ENCODE peak calls at places on chromosomes 13 and 19, in seven cellular contexts. X is right atrium auricular region; R is left lung; A is CD4-positive, CD25-positive, alpha-beta regulatory T cell; D is left ventricle myocardium inferior; Q is hepatocyte; B is psoas muscle. Z is an unnamed sample.
A peak's percentile ranks its signal among the peaks of the same experiment; 100 is the strongest.

GRCh38 chr13:65841156-65841555 is 1389.0 kb downstream of the PCDH9 start:
- DNase-seq in X (no peak), R (no peak), A (no peak), D (no peak), Q (no peak), B (no peak), Z (no peak)

GRCh38 chr19:37817180-37817911 is 38.0 kb upstream of the ZNF573 start:
- DNase-seq in X (peak; percentile 66), R (peak; percentile 84), A (peak; percentile 20), D (peak; percentile 86), Q (peak; percentile 78), B (peak; percentile 82), Z (no peak)

GRCh38 chr13:95256086-95256485 is 45.2 kb downstream of the ABCC4 start:
- DNase-seq in X (no peak), R (no peak), A (no peak), D (no peak), Q (no peak), B (no peak), Z (no peak)

GRCh38 chr19:8005534-8006256 is at the start of gene ELAVL1:
- DNase-seq in X (peak; percentile 85), R (peak; percentile 94), A (peak; percentile 89), D (peak; percentile 92), Q (peak; percentile 97), B (peak; percentile 95), Z (peak; percentile 91)

GRCh38 chr13:80871481-80871880 is 530.6 kb upstream of the SPRY2 start:
- DNase-seq in X (no peak), R (no peak), A (no peak), D (no peak), Q (no peak), B (no peak), Z (no peak)

GRCh38 chr13:48808689-48809088 is 155.0 kb downstream of the CYSLTR2 start:
- DNase-seq in X (no peak), R (no peak), A (no peak), D (no peak), Q (peak; percentile 15), B (no peak), Z (no peak)

GRCh38 chr13:67935655-67936054 is 705.5 kb upstream of the PCDH9 start:
- DNase-seq in X (no peak), R (no peak), A (no peak), D (no peak), Q (no peak), B (no peak), Z (no peak)

GRCh38 chr13:110561335-110562033 is at the start of gene RAB20:
- DNase-seq in X (peak; percentile 90), R (peak; percentile 96), A (peak; percentile 37), D (peak; percentile 91), Q (peak; percentile 92), B (peak; percentile 90), Z (peak; percentile 57)

GRCh38 chr13:110528371-110528770 is 33.2 kb downstream of the RAB20 start:
- DNase-seq in X (no peak), R (no peak), A (no peak), D (no peak), Q (peak; percentile 57), B (no peak), Z (no peak)

GRCh38 chr13:114164681-114165429 is 14.2 kb upstream of the CFAP97D2 start:
- DNase-seq in X (no peak), R (no peak), A (no peak), D (no peak), Q (no peak), B (no peak), Z (no peak)

GRCh38 chr13:109426690-109426990 is 359.7 kb downstream of the IRS2 start:
- DNase-seq in X (no peak), R (no peak), A (no peak), D (no peak), Q (no peak), B (no peak), Z (no peak)

GRCh38 chr13:20570540-20570939 is 3.6 kb downstream of the IFT88 start:
- DNase-seq in X (no peak), R (no peak), A (no peak), D (no peak), Q (no peak), B (no peak), Z (no peak)

GRCh38 chr13:51148952-51149573 is 38.0 kb upstream of the C13orf42 start:
- DNase-seq in X (peak; percentile 67), R (no peak), A (no peak), D (no peak), Q (peak; percentile 62), B (no peak), Z (peak; percentile 67)

GRCh38 chr19:20171285-20171684 is 4.3 kb downstream of the ZNF486 start:
- DNase-seq in X (no peak), R (no peak), A (no peak), D (no peak), Q (no peak), B (no peak), Z (no peak)

GRCh38 chr13:108944760-108945159 is 315.3 kb downstream of the MYO16 start:
- DNase-seq in X (no peak), R (no peak), A (no peak), D (no peak), Q (no peak), B (no peak), Z (no peak)

GRCh38 chr13:24187185-24187584 is 26.7 kb downstream of the SPATA13 start:
- DNase-seq in X (no peak), R (no peak), A (no peak), D (no peak), Q (peak; percentile 22), B (no peak), Z (no peak)

GRCh38 chr13:28387740-28388501 is 107.0 kb downstream of the FLT1 start:
- DNase-seq in X (no peak), R (no peak), A (no peak), D (no peak), Q (no peak), B (no peak), Z (no peak)

GRCh38 chr19:12757544-12758274 is 6.1 kb downstream of the BEST2 start:
- DNase-seq in X (peak; percentile 73), R (peak; percentile 93), A (peak; percentile 56), D (peak; percentile 61), Q (peak; percentile 85), B (peak; percentile 85), Z (peak; percentile 85)

GRCh38 chr13:102195566-102196462 is 206.0 kb downstream of the FGF14 start:
- DNase-seq in X (no peak), R (no peak), A (no peak), D (no peak), Q (no peak), B (no peak), Z (no peak)

GRCh38 chr13:56515441-56515840 is 625.3 kb upstream of the PRR20A start:
- DNase-seq in X (no peak), R (no peak), A (no peak), D (no peak), Q (no peak), B (no peak), Z (no peak)

GRCh38 chr13:103839460-103839859 is 773.2 kb upstream of the SLC10A2 start:
- DNase-seq in X (no peak), R (no peak), A (no peak), D (no peak), Q (no peak), B (no peak), Z (no peak)

DNA sequence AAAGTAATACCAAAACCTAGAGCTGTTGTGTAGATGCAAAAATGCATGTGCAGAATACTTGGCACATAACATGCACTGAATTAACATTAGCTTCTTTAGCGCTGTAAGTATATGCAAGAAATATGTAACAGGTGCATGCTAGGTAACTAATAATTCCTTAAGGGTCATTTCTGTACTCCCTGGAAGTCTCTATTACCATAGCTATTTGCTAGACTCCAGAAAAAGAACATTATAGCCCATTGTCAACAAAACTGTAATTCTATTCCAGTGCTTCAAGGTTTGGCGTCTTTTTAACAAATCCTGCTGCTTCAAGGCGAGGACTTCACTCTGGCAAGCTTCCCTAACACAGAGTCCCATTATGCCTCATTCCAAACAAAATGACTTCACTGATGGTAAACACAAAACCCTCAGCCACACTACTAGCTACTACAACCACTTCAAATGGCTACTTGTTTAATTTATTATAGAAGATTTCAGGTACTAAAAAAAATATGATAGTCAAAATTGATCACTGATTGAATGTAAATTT is 32.7 kb downstream of the ELF1 start:
- DNase-seq in X (no peak), R (no peak), A (no peak), D (no peak), Q (peak; percentile 23), B (no peak), Z (no peak)
- H3K36me3 ChIP-seq in X (no peaks in the 10 kb centered on the region), R (no peaks in the 10 kb centered on the region), A (no peaks in the 10 kb centered on the region), D (no peaks in the 10 kb centered on the region), Q (no peaks in the 10 kb centered on the region), B (no peaks in the 10 kb centered on the region), Z (no peaks in the 10 kb centered on the region)

GRCh38 chr19:42275517-42275916 is 6.5 kb downstream of the CIC start:
- DNase-seq in X (no peak), R (no peak), A (no peak), D (no peak), Q (no peak), B (no peak), Z (no peak)
- H3K4me1 ChIP-seq in X (peaks cover 72% of the 10 kb centered on the region), R (peaks cover 43% of the 10 kb centered on the region), A (peaks cover 47% of the 10 kb centered on the region), D (peaks cover 80% of the 10 kb centered on the region), Q (peaks cover 37% of the 10 kb centered on the region), B (peaks cover 68% of the 10 kb centered on the region), Z (peaks cover 2% of the 10 kb centered on the region)

DNA sequence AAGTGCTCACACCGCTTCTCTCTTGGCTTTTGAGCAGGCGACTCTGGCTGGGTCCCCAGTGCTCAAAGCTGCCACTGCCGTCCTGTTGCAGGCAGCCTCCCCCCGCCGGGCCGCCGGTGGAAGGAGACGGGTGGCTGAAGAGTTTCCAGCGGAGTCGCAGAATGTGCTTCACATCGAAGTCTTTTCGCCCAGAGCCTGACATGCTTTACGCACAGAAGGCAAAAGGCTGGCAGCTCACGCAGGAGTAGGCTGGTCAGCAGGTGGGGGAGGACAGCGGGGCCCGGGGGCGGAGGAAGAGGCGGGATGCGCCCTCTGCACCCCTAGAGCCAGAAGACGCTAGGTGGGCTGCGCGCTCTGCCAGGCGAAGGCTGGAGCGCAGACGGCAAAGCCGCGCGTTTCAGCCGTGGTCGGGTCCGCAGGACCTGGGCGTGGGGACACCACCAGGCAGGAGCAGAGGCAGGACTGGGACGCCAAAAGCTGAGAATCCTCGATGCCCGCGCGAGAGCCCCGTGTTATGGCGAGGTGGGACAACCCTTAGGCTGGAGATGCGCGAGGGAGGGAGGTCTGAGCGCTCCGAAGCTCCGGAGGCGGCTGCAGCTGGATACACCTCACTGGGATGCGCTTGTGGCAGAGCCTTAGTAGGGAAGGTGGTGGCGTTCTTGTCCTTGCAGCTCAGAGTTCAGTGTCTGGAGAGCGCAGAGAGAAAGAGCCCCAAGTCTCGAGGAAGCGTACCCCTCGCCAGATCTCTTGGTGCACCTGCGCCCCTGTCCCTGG is at the start of gene ATXN8OS:
- DNase-seq in X (no peak), R (peak; percentile 73), A (no peak), D (no peak), Q (peak; percentile 9), B (no peak), Z (no peak)
- H3K4me3 ChIP-seq in X (no peak within 1 kb of the TSS), R (no peak within 1 kb of the TSS), A (no peak within 1 kb of the TSS), D (peak within 1 kb of the TSS; percentile 15), Q (no peak within 1 kb of the TSS), B (no peak within 1 kb of the TSS), Z (no peak within 1 kb of the TSS)

DNA sequence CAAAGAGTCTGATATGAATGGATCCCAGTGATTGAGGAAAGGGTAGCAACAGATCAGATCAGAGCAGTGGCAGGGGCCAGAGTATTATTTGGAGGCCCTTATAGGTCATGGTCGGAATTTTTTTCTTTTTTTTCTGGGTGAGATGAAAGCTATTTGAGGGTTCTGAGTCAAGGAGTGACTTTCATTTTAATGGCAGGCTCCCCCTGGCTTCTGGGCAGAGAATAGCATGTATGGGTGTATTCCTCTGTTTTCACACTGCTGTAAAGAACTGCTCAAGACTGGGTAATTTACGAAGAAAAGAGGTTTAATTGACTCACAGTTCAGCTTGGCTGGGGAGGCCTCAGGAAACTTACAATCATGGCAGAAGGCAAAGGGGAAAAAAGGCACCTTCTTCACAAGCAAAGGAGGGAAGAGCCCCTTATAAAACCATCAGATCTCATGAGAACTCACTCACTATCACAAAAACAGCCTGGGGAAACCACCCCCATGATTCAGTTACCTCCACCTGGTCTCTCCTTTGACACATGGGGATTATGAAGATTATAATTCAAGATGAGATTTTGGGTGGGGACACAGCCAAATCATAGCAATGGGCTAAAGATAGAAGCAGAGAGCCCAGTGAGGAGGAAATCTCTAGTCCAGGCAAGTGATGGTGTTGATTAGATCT is 3.0 kb upstream of the SLC6A16 start:
- DNase-seq in X (no peak), R (no peak), A (peak; percentile 49), D (no peak), Q (no peak), B (no peak), Z (no peak)
- H3K36me3 ChIP-seq in X (peaks cover 17% of the 10 kb centered on the region), R (no peaks in the 10 kb centered on the region), A (no peaks in the 10 kb centered on the region), D (no peaks in the 10 kb centered on the region), Q (no peaks in the 10 kb centered on the region), B (no peaks in the 10 kb centered on the region), Z (no peaks in the 10 kb centered on the region)